ENCODE peak calls at places on chromosome 20, in five cellular contexts. T, E, U, V and I are unnamed samples.

GRCh38 chr20:1336699-1337387 is 7.9 kb upstream of the SDCBP2 start:
- DNase-seq in V (no peak), U (peak), T (no peak), E (peak), I (peak)

GRCh38 chr20:38143646-38144554 is 21.2 kb downstream of the TGM2 start:
- DNase-seq in E (no peak), V (no peak), T (peak), U (no peak), I (peak)

GRCh38 chr20:24871429-24872213 is 77.4 kb upstream of the CST7 start:
- DNase-seq in V (no peak), T (no peak), U (no peak), E (no peak), I (no peak)

GRCh38 chr20:61846074-61846473 is 219.6 kb downstream of the TAF4 start:
- DNase-seq in E (no peak), V (no peak), U (no peak), T (no peak), I (no peak)

GRCh38 chr20:51712501-51713212 is 55.5 kb downstream of the ATP9A start:
- DNase-seq in E (no peak), V (no peak), T (peak), U (peak), I (no peak)

GRCh38 chr20:31580706-31581105 is 24.4 kb upstream of the ID1 start:
- DNase-seq in V (no peak), E (no peak), U (peak), T (peak), I (no peak)

GRCh38 chr20:62900692-62901584 is 25.4 kb downstream of the DIDO1 start:
- DNase-seq in V (no peak), T (peak), U (peak), E (no peak), I (no peak)

GRCh38 chr20:24779166-24779565 is 169.9 kb upstream of the CST7 start:
- DNase-seq in U (no peak), V (no peak), E (no peak), T (no peak), I (no peak)

GRCh38 chr20:18055261-18055660 is 2.5 kb downstream of the OVOL2 start:
- DNase-seq in V (no peak), E (no peak), T (no peak), U (peak), I (no peak)

GRCh38 chr20:63363981-63364536 is 2.9 kb upstream of the CHRNA4 start:
- DNase-seq in V (no peak), E (no peak), T (no peak), U (no peak), I (no peak)

GRCh38 chr20:33272155-33272873 is 10.7 kb upstream of the BPIFB1 start:
- DNase-seq in V (no peak), U (no peak), T (no peak), E (no peak), I (peak)

GRCh38 chr20:53597085-53597482 is 3.4 kb upstream of the ZNF217 start:
- DNase-seq in T (peak), U (no peak), E (peak), V (no peak), I (no peak)

GRCh38 chr20:1427457-1428054 is 34.7 kb upstream of the FKBP1A start:
- DNase-seq in U (peak), V (no peak), T (no peak), E (no peak), I (no peak)

GRCh38 chr20:61722146-61722678 is 343.5 kb downstream of the TAF4 start:
- DNase-seq in U (no peak), T (no peak), E (no peak), V (no peak), I (no peak)

GRCh38 chr20:41408131-41408789 is 41.6 kb upstream of the EMILIN3 start:
- DNase-seq in E (no peak), T (no peak), V (no peak), U (no peak), I (no peak)

DNA sequence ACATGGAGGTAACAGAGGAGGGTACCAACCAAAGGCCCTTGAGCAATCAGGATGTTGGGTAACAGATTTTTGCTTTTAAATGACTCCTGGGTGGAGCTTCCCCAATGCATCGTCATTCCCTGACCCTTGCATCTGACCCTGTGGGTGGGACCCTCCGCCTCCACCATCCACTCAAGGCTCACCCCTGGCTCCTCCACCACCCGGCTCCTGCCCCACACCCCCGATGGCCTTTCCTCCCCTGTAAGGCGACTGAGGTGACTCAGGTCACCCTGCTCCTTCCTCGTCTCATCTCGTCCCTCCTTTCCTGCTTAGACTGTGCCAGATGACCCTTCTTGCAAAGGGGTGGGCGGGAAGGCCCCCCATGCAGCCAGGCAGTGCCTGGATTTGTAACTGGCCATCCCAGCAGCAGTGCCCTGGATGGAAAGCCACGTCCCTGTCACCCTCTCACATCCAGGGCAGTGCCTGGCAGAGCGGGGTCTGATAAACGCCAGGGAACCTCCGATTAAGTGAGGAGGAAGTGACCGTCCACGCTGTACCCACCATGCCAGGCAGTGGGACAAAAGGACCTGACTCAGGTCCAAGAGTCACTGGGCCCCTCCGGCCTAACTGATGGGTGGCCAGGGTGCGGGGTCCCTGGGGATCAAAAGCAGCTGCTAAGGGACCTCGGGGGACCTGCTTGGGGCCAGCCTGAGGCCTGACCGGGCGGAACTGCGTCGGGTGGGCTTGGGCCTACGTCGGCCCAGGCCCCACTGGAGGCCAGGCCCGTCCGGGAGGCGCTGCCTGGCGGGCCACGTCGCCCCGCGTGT is 624 bp upstream of the NPEPL1 start:
- DNase-seq in V (no peak), U (no peak), T (no peak), E (peak), I (peak)
- H3K4me3 ChIP-seq in V (no peak), U (no peak), T (no peak), E (peak), I (peak)

GRCh38 chr20:4245542-4245941 is 230.2 kb upstream of the RNF24 start:
- DNase-seq in U (no peak), E (no peak), V (no peak), T (no peak), I (no peak)

GRCh38 chr20:4246428-4246827 is 231.1 kb upstream of the RNF24 start:
- DNase-seq in T (no peak), V (no peak), E (no peak), U (no peak), I (no peak)

GRCh38 chr20:4244700-4245485 is 229.5 kb upstream of the RNF24 start:
- DNase-seq in E (no peak), U (no peak), V (no peak), T (peak), I (no peak)

GRCh38 chr20:4247261-4247660 is 231.9 kb upstream of the RNF24 start:
- DNase-seq in T (no peak), E (no peak), V (no peak), U (no peak), I (no peak)

DNA sequence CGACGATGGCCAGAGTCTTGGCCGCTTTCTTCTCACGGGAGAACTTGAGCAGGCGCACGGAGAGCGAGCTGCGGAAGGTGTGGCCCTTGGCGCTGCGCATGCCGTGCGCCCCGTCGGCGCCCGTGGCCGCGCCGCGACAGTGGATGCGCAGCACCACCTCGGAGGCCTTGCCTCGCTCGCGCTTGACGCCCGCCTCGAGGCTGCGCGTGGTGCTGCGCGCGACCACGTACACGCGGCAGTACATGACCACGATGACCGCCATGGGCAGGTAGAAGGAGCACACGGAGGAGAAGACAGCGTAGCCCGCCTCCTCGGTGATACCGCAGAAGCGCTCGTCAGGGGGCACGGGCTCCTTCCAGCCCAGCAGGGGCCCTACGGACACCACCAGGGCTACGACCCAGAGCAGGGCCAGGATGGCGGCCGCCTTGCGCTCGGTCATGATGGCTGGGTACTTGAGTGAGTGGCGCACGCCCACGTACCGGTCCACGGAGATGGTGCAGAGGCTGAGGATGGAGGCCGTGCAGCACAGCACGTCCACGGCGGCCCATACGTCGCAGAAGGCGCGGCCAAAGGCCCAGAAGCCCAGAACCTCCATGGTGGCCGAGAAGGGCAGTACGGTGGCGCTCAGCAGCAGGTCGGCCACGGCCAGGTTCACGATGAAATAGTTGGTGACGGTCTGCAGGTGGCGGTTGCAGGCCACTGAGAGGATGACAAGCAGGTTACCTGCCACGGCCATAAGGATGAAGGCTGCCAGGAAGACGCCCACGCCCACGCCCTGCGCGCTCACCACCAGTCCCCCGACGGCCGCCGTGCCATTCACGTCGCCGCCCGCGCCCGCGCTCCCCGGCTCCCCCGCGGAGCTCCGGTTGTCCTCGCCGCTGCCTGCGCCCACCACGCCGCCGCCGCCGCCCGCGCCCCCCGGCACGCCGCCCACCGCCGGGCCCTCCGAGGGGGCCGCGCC is 232.8 kb upstream of the RNF24 start:
- DNase-seq in U (peak), V (no peak), T (no peak), E (no peak), I (no peak)
- H3K4me3 ChIP-seq in U (peak), V (no peak), T (no peak), E (no peak), I (no peak)

GRCh38 chr20:49483018-49483705 is 694 bp upstream of the KCNB1 start:
- DNase-seq in E (no peak), V (no peak), T (peak), U (peak), I (no peak)

GRCh38 chr20:49485563-49485962 is 3.1 kb upstream of the KCNB1 start:
- DNase-seq in U (no peak), E (no peak), V (no peak), T (no peak), I (no peak)

GRCh38 chr20:49486064-49486463 is 3.6 kb upstream of the KCNB1 start:
- DNase-seq in U (no peak), E (no peak), T (no peak), V (no peak), I (no peak)

GRCh38 chr20:49483706-49484101 is 1.2 kb upstream of the KCNB1 start:
- DNase-seq in E (no peak), V (no peak), T (peak), U (peak), I (no peak)

GRCh38 chr20:49484180-49485140 is 2.0 kb upstream of the KCNB1 start:
- DNase-seq in T (peak), U (peak), V (peak), E (peak), I (peak)
- H3K4me3 ChIP-seq in T (peak), U (peak), V (peak), E (peak), I (peak)

DNA sequence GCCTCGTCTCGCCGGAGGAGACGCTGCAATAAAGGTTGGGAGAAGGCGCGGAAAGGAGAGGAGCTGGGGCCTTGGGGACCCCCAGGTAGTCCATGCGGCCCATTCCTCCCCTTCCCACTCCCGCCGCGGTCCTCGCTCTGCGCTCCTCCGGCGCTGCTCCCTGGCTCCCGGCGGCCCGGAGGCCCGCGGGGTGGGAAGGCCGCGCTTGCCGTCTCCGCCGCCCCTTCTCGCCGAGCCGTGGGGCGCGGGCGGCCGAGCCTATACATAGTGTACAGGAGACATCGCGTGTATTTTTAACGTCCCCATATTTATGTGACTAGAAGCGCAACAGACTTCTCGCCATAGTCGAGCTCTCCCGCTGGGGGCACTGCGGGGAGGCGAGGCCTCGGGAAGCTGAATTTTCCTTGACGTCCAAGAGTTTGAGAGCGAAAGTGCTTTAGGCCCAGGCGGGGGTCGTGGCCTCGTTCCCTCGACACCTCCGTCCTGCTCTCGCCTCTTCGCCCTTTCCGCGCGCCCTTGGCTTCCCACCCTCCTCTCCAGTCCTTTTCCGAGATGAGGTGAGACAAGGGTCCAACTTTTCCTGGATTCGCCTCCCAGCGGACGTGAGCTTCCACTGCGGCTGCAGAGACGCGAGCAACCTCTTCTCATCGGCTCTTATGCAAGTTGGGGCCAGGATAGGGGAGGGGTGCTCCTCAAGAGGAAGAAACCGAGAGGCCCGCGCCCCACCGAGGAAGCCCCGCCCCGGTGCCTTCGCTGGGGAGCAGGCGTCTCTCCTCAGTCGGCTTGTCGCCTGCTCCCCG is 29.0 kb downstream of the SLC12A5 start:
- DNase-seq in E (peak), U (peak), V (peak), T (peak), I (peak)
- H3K4me3 ChIP-seq in E (peak), U (peak), V (peak), T (no peak), I (peak)

DNA sequence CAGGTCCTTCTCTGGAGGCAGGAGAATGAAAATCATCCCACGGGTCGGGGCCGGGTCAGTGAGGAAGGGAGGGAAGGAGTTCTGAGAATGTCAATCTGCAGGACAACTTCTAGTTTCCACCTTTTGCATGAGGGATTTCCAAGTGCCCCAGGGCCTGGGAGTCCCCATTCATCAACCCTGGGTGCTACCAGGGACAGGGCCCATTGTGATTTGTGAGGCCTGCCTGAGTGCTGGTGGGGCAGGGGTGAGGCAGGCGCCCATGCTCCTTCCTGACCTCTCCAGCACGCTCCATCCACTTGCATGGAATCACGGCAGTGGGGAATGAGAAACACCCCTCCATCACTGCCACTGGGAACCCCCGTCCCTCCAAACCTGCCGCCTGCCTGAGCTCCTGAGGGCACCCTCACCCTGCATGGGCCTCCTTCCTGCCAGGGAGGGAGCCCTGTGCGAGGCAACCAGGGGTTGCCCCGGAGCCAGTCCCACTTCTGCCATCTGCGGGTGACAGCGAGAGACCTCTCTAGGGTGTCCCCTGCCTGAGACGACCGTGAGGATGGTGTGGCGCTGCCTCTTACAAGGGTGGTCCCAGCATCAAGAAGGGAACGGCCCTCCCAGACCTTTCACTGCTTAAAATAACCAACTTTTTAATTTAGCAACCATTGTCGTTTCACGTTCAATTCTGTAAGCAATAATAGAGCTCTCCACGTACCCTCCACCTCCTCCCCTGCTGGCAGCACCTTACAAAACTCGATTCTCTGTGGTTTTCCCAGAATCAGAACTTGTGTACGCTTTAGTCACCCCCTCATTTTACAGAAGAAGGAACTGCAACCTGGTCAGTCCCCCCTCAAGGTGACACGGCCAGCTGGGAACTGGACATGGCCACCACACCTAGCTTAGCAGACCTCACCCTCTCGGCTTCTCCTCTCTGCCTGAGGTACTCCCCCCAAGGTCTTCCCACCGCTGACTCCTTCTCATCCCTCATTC is 28.6 kb downstream of the PMEPA1 start:
- DNase-seq in V (no peak), E (no peak), T (no peak), U (no peak), I (no peak)
- H3K4me3 ChIP-seq in V (no peak), E (no peak), T (no peak), U (no peak), I (no peak)

DNA sequence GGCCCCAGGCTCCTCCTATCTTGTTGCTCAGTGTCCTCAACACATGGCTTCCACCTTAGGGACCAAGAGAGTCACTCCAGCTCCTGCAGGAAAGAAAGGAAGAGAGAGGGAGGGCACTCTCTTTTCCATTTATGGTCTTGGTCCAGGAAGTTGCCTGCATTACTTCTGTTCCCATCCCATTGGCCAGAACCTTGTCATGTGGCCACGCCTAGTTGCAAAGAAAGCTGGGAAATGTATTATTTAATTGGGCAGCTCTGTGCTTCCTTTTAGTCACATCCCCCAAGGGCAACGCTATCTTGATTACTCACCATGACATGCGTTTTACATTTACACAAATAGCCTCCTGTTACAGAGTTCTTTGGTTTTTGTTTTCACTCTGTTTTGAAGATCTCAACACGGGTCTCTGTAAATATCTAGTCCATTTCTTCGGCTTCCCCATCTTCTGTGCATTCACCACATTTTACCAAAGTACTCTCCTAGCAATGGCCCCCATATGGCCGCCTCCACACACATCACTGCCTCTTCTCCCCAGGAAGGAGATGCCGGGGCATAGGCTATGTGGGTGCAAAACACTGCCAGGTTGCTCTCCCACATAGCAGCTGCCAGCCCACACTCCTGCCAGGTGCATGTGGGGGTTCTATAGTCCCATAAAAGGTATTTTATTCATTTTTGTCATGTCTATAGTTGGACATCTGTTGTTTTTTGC is 35.7 kb upstream of the ZMYND8 start:
- DNase-seq in T (no peak), V (no peak), E (no peak), U (peak), I (no peak)
- H3K4me3 ChIP-seq in T (no peak), V (no peak), E (no peak), U (no peak), I (no peak)

DNA sequence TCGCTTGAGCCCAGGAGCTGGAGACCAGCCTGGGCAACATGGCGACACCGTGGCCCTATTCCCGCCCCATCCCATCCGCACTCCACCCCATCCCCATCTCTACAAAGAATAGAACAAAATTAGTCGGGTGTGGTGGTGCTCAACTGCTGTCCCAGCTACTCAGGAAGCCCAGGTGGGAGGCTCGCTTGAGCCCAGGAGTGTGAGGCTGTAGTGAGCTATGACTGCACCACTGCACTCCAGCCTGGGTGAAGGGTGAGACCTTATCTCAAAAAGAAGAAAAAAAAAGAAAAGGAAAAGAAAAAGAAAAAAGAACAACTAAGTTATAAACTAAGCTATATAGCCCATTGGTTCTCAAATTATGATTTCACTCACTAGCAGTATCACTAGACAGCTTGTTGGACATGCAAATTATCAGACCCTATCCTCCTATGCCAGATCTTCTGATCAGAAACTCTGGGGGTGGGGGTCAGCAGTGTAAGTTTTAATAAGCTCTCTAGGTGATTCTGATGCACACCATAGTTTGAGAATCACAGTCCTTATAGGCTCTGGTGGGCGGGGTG is 491 bp upstream of the ITCH start:
- DNase-seq in U (no peak), V (no peak), T (no peak), E (no peak), I (no peak)
- H3K4me3 ChIP-seq in U (peak), V (peak), T (no peak), E (peak), I (peak)